ENCODE peak calls at places on chromosomes 6 and 20, in eight cellular contexts. One of them, this sample, is unnamed.

GRCh38 chr6:151805286-151805840 is 2.1 kb upstream of the ESR1 start:
- DNase-seq in K562: no peak
- DNase-seq in HL-60: no peak
- DNase-seq in HepG2: no peak
- DNase-seq in GM23338: peak
- DNase-seq in GM12878: no peak
- DNase-seq in A549: no peak
- DNase-seq in HCT116: no peak
- DNase-seq in this sample: no peak

GRCh38 chr20:61951695-61952533 is 113.8 kb downstream of the TAF4 start:
- DNase-seq in A549: no peak
- DNase-seq in GM23338: peak
- DNase-seq in HepG2: no peak
- DNase-seq in HL-60: no peak
- DNase-seq in K562: peak
- DNase-seq in HCT116: no peak
- DNase-seq in GM12878: no peak
- DNase-seq in this sample: no peak

GRCh38 chr6:17865243-17865642 is 122.2 kb downstream of the KIF13A start:
- DNase-seq in HCT116: peak
- DNase-seq in HepG2: no peak
- DNase-seq in HL-60: no peak
- DNase-seq in GM12878: no peak
- DNase-seq in GM23338: no peak
- DNase-seq in K562: no peak
- DNase-seq in A549: no peak
- DNase-seq in this sample: no peak

GRCh38 chr6:116580198-116580597 is 8.9 kb downstream of the RWDD1 start:
- DNase-seq in GM12878: no peak
- DNase-seq in A549: no peak
- DNase-seq in K562: no peak
- DNase-seq in GM23338: no peak
- DNase-seq in HL-60: no peak
- DNase-seq in HCT116: no peak
- DNase-seq in HepG2: no peak
- DNase-seq in this sample: no peak

GRCh38 chr6:44176935-44177509 is 18.4 kb downstream of the CAPN11 start:
- DNase-seq in A549: no peak
- DNase-seq in K562: no peak
- DNase-seq in HL-60: no peak
- DNase-seq in GM12878: peak
- DNase-seq in HCT116: no peak
- DNase-seq in HepG2: no peak
- DNase-seq in GM23338: no peak
- DNase-seq in this sample: no peak

GRCh38 chr6:153231048-153231635 is 100.1 kb upstream of the RGS17 start:
- DNase-seq in K562: peak
- DNase-seq in GM12878: no peak
- DNase-seq in A549: peak
- DNase-seq in HepG2: peak
- DNase-seq in GM23338: peak
- DNase-seq in HL-60: peak
- DNase-seq in HCT116: peak
- DNase-seq in this sample: peak

GRCh38 chr6:136950436-136950835 is 28.3 kb downstream of the SLC35D3 start:
- DNase-seq in K562: no peak
- DNase-seq in HCT116: no peak
- DNase-seq in HL-60: no peak
- DNase-seq in A549: no peak
- DNase-seq in HepG2: no peak
- DNase-seq in GM23338: no peak
- DNase-seq in GM12878: no peak
- DNase-seq in this sample: no peak

GRCh38 chr6:24761193-24761835 is 13.4 kb upstream of the GMNN start:
- DNase-seq in A549: no peak
- DNase-seq in HCT116: no peak
- DNase-seq in K562: peak
- DNase-seq in GM12878: no peak
- DNase-seq in HepG2: no peak
- DNase-seq in HL-60: no peak
- DNase-seq in GM23338: peak
- DNase-seq in this sample: no peak

GRCh38 chr6:154370545-154370944 is 13.9 kb upstream of the IPCEF1 start:
- DNase-seq in A549: peak
- DNase-seq in HCT116: peak
- DNase-seq in K562: no peak
- DNase-seq in HepG2: peak
- DNase-seq in HL-60: peak
- DNase-seq in GM23338: peak
- DNase-seq in GM12878: no peak
- DNase-seq in this sample: no peak

GRCh38 chr20:31822421-31823330 is 3.5 kb downstream of the MYLK2 start:
- DNase-seq in K562: peak
- DNase-seq in GM23338: peak
- DNase-seq in GM12878: no peak
- DNase-seq in HL-60: peak
- DNase-seq in HCT116: no peak
- DNase-seq in HepG2: peak
- DNase-seq in A549: peak
- DNase-seq in this sample: no peak

GRCh38 chr20:18331694-18332093 is 43.4 kb downstream of the ZNF133 start:
- DNase-seq in HepG2: no peak
- DNase-seq in HCT116: no peak
- DNase-seq in GM23338: no peak
- DNase-seq in GM12878: no peak
- DNase-seq in HL-60: no peak
- DNase-seq in A549: no peak
- DNase-seq in K562: no peak
- DNase-seq in this sample: no peak

DNA sequence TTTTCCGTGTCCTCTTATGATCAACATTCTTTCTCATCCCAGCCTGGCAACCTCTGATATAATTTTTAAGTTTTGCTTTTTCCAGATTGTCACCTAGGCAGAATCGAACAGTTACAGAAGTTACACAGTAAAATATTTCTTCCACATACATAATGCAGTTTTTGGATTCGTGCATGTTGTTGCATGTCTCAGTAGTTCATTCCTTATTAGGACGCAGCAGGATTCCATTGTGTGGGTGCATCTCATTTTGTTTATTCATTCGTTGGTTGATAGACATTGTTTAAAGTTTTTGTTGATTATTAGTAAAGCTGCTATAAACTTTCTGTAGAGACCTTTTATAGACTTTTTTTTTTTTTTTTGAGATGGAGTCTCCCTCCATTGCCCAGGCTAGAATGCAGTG is 284.3 kb upstream of the FERMT1 start:
- DNase-seq in GM12878: no peak
- DNase-seq in HepG2: no peak
- DNase-seq in HCT116: no peak
- DNase-seq in GM23338: no peak
- DNase-seq in A549: no peak
- DNase-seq in K562: no peak
- DNase-seq in HL-60: no peak
- DNase-seq in this sample: no peak
- H3K27ac ChIP-seq in GM12878: no peak
- H3K27ac ChIP-seq in HepG2: no peak
- H3K27ac ChIP-seq in HCT116: no peak
- H3K27ac ChIP-seq in GM23338: no peak
- H3K27ac ChIP-seq in A549: no peak
- H3K27ac ChIP-seq in K562: no peak
- H3K27ac ChIP-seq in HL-60: no peak
- H3K27ac ChIP-seq in this sample: no peak

DNA sequence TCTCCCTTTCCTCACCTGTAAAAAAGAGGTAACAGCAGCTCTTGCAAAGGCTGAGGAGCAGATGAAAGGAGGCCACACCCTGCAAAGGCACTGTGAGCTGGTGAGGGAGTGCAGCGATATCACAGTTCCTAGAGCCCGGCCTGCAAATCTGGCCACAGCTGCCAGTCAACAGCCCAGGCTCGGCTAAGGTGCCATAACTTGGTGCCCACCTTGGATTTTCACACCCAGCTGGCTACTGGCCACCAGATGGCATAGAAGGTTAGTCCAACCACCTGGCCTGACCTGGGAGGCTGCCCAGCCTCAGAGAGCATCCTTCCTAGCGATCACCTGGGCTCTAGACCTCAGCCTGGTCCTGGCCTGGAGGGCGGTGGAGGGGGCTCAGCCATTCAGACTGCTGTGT is 46.8 kb downstream of the KCNB1 start:
- DNase-seq in A549: no peak
- DNase-seq in HCT116: no peak
- DNase-seq in GM12878: no peak
- DNase-seq in K562: no peak
- DNase-seq in HL-60: no peak
- DNase-seq in GM23338: no peak
- DNase-seq in HepG2: no peak
- DNase-seq in this sample: no peak
- TF ChIP-seq REST in A549: no peak
- TF ChIP-seq REST in HCT116: no peak
- TF ChIP-seq REST in GM12878: no peak
- TF ChIP-seq REST in K562: no peak
- TF ChIP-seq REST in HL-60: no peak
- TF ChIP-seq REST in GM23338: no peak
- TF ChIP-seq REST in HepG2: no peak
- TF ChIP-seq REST in this sample: no peak

DNA sequence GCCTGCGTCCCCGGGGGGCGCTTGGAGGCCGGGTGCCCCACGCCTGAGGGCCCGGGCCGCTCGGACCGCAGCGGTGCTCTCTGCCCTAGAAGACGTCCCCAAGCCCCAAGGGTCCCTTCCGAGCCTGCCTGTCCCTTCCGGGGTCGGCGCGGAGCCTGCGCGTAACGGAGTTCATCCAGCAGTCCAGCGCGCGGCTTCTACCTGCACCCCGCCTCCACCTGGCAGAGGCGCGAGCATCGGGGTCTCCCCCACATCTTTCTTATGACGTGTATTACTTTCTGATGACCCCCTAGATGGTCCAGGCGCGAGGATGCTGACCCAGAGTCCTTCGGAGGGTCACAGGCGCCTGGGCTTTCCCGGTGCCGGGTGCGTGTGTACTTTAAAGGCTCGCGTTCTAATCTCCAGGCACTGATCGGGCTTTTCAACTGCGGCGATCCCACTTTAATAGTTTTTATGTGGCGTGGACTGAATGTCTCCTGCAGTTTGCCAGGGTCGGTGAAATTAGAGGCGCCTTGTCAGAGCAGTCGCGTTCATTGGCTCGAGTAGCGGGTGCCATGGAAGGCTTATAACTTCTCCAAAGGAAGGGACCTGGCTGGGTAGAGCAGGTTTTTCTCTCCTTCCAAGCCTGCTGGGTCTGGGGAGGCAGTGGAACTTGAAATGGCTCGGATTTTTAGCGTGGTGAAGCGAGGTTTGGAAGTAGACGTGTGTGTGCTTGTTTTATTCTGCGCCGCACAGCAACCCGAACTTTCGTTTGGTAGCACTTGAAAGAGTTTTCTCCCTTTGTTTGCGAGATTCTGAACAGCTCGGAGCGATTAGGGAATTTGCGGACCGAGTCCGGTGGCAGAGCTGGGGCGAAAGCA is 974 bp downstream of the EYA4 start:
- DNase-seq in HCT116: no peak
- DNase-seq in GM12878: no peak
- DNase-seq in A549: peak
- DNase-seq in GM23338: peak
- DNase-seq in HepG2: no peak
- DNase-seq in K562: no peak
- DNase-seq in HL-60: no peak
- DNase-seq in this sample: no peak
- H3K27ac ChIP-seq in HCT116: no peak
- H3K27ac ChIP-seq in GM12878: no peak
- H3K27ac ChIP-seq in A549: peak
- H3K27ac ChIP-seq in GM23338: no peak
- H3K27ac ChIP-seq in HepG2: no peak
- H3K27ac ChIP-seq in K562: no peak
- H3K27ac ChIP-seq in HL-60: no peak
- H3K27ac ChIP-seq in this sample: no peak

GRCh38 chr20:35618032-35618371 is 2.4 kb downstream of the SPAG4 start:
- DNase-seq in HepG2: no peak
- DNase-seq in GM12878: no peak
- DNase-seq in K562: no peak
- DNase-seq in GM23338: no peak
- DNase-seq in HL-60: no peak
- DNase-seq in HCT116: no peak
- DNase-seq in A549: no peak
- DNase-seq in this sample: no peak

GRCh38 chr20:35618372-35619131 is 2.9 kb downstream of the SPAG4 start:
- DNase-seq in HCT116: no peak
- DNase-seq in GM23338: peak
- DNase-seq in HepG2: no peak
- DNase-seq in K562: no peak
- DNase-seq in A549: no peak
- DNase-seq in HL-60: no peak
- DNase-seq in GM12878: no peak
- DNase-seq in this sample: no peak

GRCh38 chr20:35617397-35618031 is 1.9 kb downstream of the SPAG4 start:
- DNase-seq in HL-60: peak
- DNase-seq in A549: peak
- DNase-seq in HCT116: no peak
- DNase-seq in GM23338: peak
- DNase-seq in HepG2: peak
- DNase-seq in GM12878: peak
- DNase-seq in K562: peak
- DNase-seq in this sample: no peak

GRCh38 chr20:35615667-35616464 is at the start of gene SPAG4:
- DNase-seq in GM12878: no peak
- DNase-seq in K562: peak
- DNase-seq in HepG2: no peak
- DNase-seq in HL-60: peak
- DNase-seq in GM23338: peak
- DNase-seq in A549: peak
- DNase-seq in HCT116: no peak
- DNase-seq in this sample: peak

DNA sequence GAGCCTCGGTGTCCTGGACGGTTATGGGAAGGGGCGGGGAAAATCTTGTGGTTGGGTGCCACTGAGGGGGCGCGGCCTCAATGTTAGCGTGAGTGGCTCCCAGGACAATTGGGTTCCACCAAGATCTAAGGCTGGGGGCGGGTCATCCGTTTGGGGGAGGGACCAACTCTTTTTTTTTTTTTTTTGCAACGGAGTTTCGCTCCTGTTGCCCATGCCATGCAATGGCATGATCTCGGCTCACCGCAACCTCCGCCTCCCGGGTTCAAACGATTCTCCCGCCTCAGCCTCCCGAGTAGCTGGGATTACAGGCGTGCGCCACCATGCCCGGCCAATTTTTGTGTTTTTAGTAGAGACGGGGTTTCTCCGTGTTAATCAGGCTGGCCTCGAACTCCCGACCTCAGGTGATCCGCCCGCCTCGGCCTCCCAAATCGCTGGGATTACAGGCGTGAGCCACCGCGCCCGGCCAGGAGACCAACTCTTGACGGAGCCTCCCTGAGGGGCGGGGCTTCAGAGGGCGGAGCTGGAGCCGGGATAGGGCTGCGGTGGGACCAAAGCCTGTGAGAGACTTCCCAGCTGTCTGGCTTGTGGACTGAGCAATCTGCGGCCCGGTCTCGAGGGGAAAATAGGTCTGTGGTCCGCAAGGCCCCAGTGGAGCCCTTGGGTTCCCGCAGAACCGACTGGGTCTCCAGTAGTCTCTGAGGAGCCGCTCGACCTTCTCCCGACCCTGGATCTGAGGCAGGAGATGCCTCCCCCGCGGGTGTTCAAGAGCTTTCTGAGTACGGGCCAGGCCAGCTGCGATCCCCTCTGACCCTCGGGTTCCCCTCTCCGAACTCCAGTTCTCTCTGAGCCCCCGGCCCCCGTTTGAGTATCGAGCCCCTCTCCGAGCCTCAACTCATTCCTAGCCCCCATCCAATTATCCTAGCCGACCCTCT is 1.1 kb downstream of the SPAG4 start:
- DNase-seq in HL-60: peak
- DNase-seq in GM23338: peak
- DNase-seq in K562: peak
- DNase-seq in GM12878: peak
- DNase-seq in HCT116: peak
- DNase-seq in HepG2: peak
- DNase-seq in A549: peak
- DNase-seq in this sample: peak
- TF ChIP-seq REST in HL-60: no peak
- TF ChIP-seq REST in GM23338: no peak
- TF ChIP-seq REST in K562: no peak
- TF ChIP-seq REST in GM12878: no peak
- TF ChIP-seq REST in HCT116: no peak
- TF ChIP-seq REST in HepG2: peak
- TF ChIP-seq REST in A549: no peak
- TF ChIP-seq REST in this sample: no peak